ENCODE peak calls at places on chromosomes 3 and 15, in ten cellular contexts. Y is anterior cingulate cortex; L is EL; V is C1 segment of cervical spinal cord; A is lung; S is HTR-8/SVneo; T is mesenteric fat pad; E is CD8-positive, alpha-beta memory T cell; R is Daoy; W is iris pigment epithelial cell. O is an unnamed sample.

GRCh38 chr15:26711445-26711844 is 61.4 kb downstream of the GABRB3 start:
- DNase-seq in Y (no peak), A (no peak), S (no peak), W (no peak), R (peak), T (no peak), V (no peak), L (no peak), E (no peak), O (no peak)

GRCh38 chr15:27490867-27491595 is 520.0 kb downstream of the GABRG3 start:
- DNase-seq in T (no peak), E (no peak), L (no peak), S (no peak), W (peak), A (no peak), R (no peak), Y (no peak), V (no peak), O (no peak)

GRCh38 chr3:42179110-42179725 is 86.8 kb downstream of the CCK start:
- DNase-seq in S (peak), E (no peak), A (peak), W (peak), V (no peak), T (no peak), R (peak), L (peak), Y (no peak), O (peak)

GRCh38 chr15:88543065-88543776 is 3.3 kb downstream of the DET1 start:
- DNase-seq in R (no peak), V (no peak), A (no peak), Y (no peak), S (no peak), E (no peak), T (no peak), L (peak), W (no peak), O (no peak)

GRCh38 chr3:49701388-49702077 is 12.2 kb downstream of the RNF123 start:
- DNase-seq in E (no peak), V (no peak), T (no peak), S (no peak), W (no peak), Y (no peak), L (no peak), R (no peak), A (no peak), O (no peak)

GRCh38 chr3:147960791-147961190 is 551.6 kb downstream of the ZIC1 start:
- DNase-seq in E (no peak), Y (no peak), L (no peak), A (no peak), T (no peak), S (no peak), V (no peak), W (no peak), R (no peak), O (no peak)

GRCh38 chr15:29018406-29018805 is 132.6 kb downstream of the APBA2 start:
- DNase-seq in Y (no peak), W (no peak), T (peak), E (no peak), R (no peak), L (no peak), V (no peak), A (no peak), S (no peak), O (no peak)

GRCh38 chr3:124174463-124174862 is 182.5 kb upstream of the ROPN1 start:
- DNase-seq in V (no peak), W (no peak), E (no peak), S (peak), Y (no peak), L (peak), R (peak), A (no peak), T (no peak), O (peak)

GRCh38 chr15:70701891-70702568 is 61.3 kb downstream of the UACA start:
- DNase-seq in L (peak), V (no peak), W (peak), Y (no peak), E (no peak), S (peak), R (peak), A (no peak), T (no peak), O (peak)

GRCh38 chr15:58413253-58413652 is 18.5 kb upstream of the LIPC start:
- DNase-seq in S (no peak), E (no peak), T (no peak), V (no peak), A (no peak), L (no peak), R (no peak), Y (no peak), W (no peak), O (no peak)

GRCh38 chr3:149954812-149955211 is 15.9 kb downstream of the PFN2 start:
- DNase-seq in L (no peak), V (no peak), T (no peak), W (no peak), Y (no peak), S (no peak), E (no peak), A (no peak), R (no peak), O (peak)

GRCh38 chr3:172516318-172517214 is 6.7 kb downstream of the TNFSF10 start:
- DNase-seq in T (no peak), E (no peak), V (no peak), W (peak), S (no peak), L (peak), A (peak), Y (no peak), R (peak), O (no peak)

GRCh38 chr15:41490355-41490754 is 3.3 kb upstream of the ITPKA start:
- DNase-seq in W (peak), S (peak), V (no peak), Y (no peak), R (peak), E (no peak), A (no peak), L (peak), T (no peak), O (peak)

GRCh38 chr3:161139686-161140085 is 34.5 kb upstream of the B3GALNT1 start:
- DNase-seq in E (no peak), Y (no peak), A (no peak), T (no peak), W (no peak), V (no peak), L (no peak), S (no peak), R (no peak), O (no peak)

GRCh38 chr3:56547486-56547885 is 9.5 kb upstream of the CCDC66 start:
- DNase-seq in W (peak), E (no peak), S (no peak), T (no peak), V (no peak), A (no peak), R (peak), L (no peak), Y (no peak), O (no peak)

GRCh38 chr3:158430968-158431367 is 140.0 kb upstream of the MLF1 start:
- DNase-seq in V (no peak), S (no peak), T (no peak), L (no peak), R (no peak), E (no peak), A (no peak), W (peak), Y (no peak), O (peak)

GRCh38 chr3:15795563-15796308 is 2.0 kb downstream of the ANKRD28 start:
- DNase-seq in V (no peak), S (no peak), T (no peak), A (no peak), R (no peak), W (peak), E (no peak), Y (no peak), L (peak), O (peak)

GRCh38 chr3:193140381-193140780 is 100.6 kb upstream of the PLAAT1 start:
- DNase-seq in L (no peak), T (no peak), A (no peak), V (no peak), E (no peak), R (peak), S (no peak), Y (no peak), W (no peak), O (no peak)

GRCh38 chr15:61764981-61765380 is 295.3 kb downstream of the VPS13C start:
- DNase-seq in E (no peak), A (no peak), V (no peak), Y (no peak), W (no peak), L (no peak), S (no peak), T (no peak), R (no peak), O (no peak)

GRCh38 chr3:60555704-60556340 is 695.4 kb downstream of the FHIT start:
- DNase-seq in L (no peak), Y (no peak), S (no peak), T (no peak), E (no peak), R (no peak), W (peak), V (no peak), A (no peak), O (no peak)

GRCh38 chr15:101781927-101782326 is 21.4 kb upstream of the OR4F6 start:
- DNase-seq in T (no peak), V (no peak), Y (no peak), A (no peak), W (no peak), E (no peak), R (peak), S (no peak), L (no peak), O (peak)

GRCh38 chr3:62003833-62004232 is 369.5 kb downstream of the FEZF2 start:
- DNase-seq in W (no peak), A (no peak), E (no peak), S (no peak), V (no peak), L (no peak), Y (no peak), R (no peak), T (no peak), O (no peak)

GRCh38 chr3:133159498-133160475 is 121.6 kb downstream of the TMEM108 start:
- DNase-seq in L (no peak), V (no peak), S (no peak), Y (no peak), R (no peak), W (no peak), T (no peak), E (no peak), A (no peak), O (no peak)

GRCh38 chr3:66402596-66403267 is 98.1 kb downstream of the LRIG1 start:
- DNase-seq in V (no peak), L (no peak), A (no peak), E (no peak), W (peak), Y (no peak), T (peak), R (no peak), S (no peak), O (no peak)

GRCh38 chr3:188076176-188076575 is 77.8 kb upstream of the LPP start:
- DNase-seq in R (no peak), L (no peak), V (peak), S (no peak), Y (no peak), W (no peak), A (no peak), E (no peak), T (no peak), O (no peak)

GRCh38 chr3:4976109-4976508 is 3.1 kb upstream of the BHLHE40 start:
- DNase-seq in S (no peak), V (no peak), L (peak), Y (no peak), W (peak), E (no peak), A (peak), T (no peak), R (peak), O (peak)

GRCh38 chr3:54033761-54034160 is 88.6 kb upstream of the CACNA2D3 start:
- DNase-seq in R (peak), V (no peak), A (no peak), L (no peak), W (no peak), T (no peak), E (no peak), S (no peak), Y (no peak), O (no peak)

GRCh38 chr3:195558602-195559001 is 15.5 kb upstream of the PPP1R2 start:
- DNase-seq in V (no peak), A (no peak), E (no peak), Y (no peak), W (peak), T (no peak), S (peak), L (no peak), R (peak), O (peak)

GRCh38 chr3:39153977-39154299 is 547 bp upstream of the CSRNP1 start:
- DNase-seq in S (no peak), A (no peak), R (no peak), Y (no peak), T (no peak), E (no peak), W (no peak), V (no peak), L (no peak), O (no peak)

GRCh38 chr3:97949743-97950142 is 22.5 kb downstream of the RIOX2 start:
- DNase-seq in A (no peak), W (no peak), L (no peak), Y (no peak), E (no peak), S (no peak), T (no peak), R (no peak), V (no peak), O (no peak)

GRCh38 chr3:13575459-13576061 is 26.6 kb downstream of the FBLN2 start:
- DNase-seq in T (no peak), E (no peak), A (no peak), R (no peak), W (no peak), V (no peak), L (no peak), S (no peak), Y (no peak), O (no peak)

GRCh38 chr15:75758071-75758872 is 45.6 kb upstream of the CSPG4 start:
- DNase-seq in E (peak), S (peak), R (peak), T (peak), V (peak), L (peak), Y (peak), A (peak), W (peak), O (peak)

GRCh38 chr3:40858364-40859115 is 333.8 kb downstream of the ZNF621 start:
- DNase-seq in R (no peak), W (no peak), E (no peak), L (no peak), V (no peak), A (no peak), Y (no peak), T (no peak), S (no peak), O (no peak)

GRCh38 chr3:44890852-44891251 is 16.4 kb downstream of the TGM4 start:
- DNase-seq in Y (no peak), E (no peak), S (no peak), R (no peak), T (no peak), L (no peak), V (no peak), A (no peak), W (no peak), O (no peak)

O was measured in A673.